ENCODE peak calls at places on chromosomes 4 and X, in five cellular contexts. H is WTC11, E is tibial nerve, V is transverse colon, N is A673. U is an unnamed sample.

GRCh38 chr4:8015512-8015911 is 75.9 kb upstream of the AFAP1 start:
- DNase-seq in H (no peak), N (peak; percentile 53), V (no peak), E (no peak), U (no peak)

GRCh38 chrX:131958724-131959123 is 64.4 kb upstream of the STK26 start:
- DNase-seq in H (no peak), E (no peak), N (no peak), V (no peak), U (no peak)

GRCh38 chr4:173212379-173212778 is 43.8 kb downstream of the GALNT7 start:
- DNase-seq in N (no peak), E (no peak), V (no peak), H (no peak), U (no peak)

GRCh38 chr4:6371271-6371670 is 101.1 kb downstream of the PPP2R2C start:
- DNase-seq in E (no peak), N (no peak), V (no peak), H (no peak), U (no peak)

GRCh38 chrX:14717949-14718348 is 154.9 kb downstream of the FANCB start:
- DNase-seq in N (no peak), V (no peak), H (no peak), E (no peak), U (no peak)

GRCh38 chr4:25991296-25991695 is 77.3 kb downstream of the SMIM20 start:
- DNase-seq in N (no peak), E (no peak), V (no peak), H (no peak), U (no peak)

GRCh38 chrX:14872851-14873675 is at the start of the genes FANCB and MOSPD2:
- DNase-seq in H (peak; percentile 94), E (peak; percentile 80), N (peak; percentile 96), V (peak; percentile 95), U (peak; percentile 52)

GRCh38 chrX:150364347-150365050 is 1.4 kb downstream of the MAMLD1 start:
- DNase-seq in E (peak; percentile 14), V (peak; percentile 21), N (peak; percentile 30), H (peak; percentile 13), U (no peak)

GRCh38 chrX:103919336-103919682 is 43.1 kb upstream of the TMSB15B start:
- DNase-seq in H (no peak), E (no peak), V (peak; percentile 17), N (peak; percentile 35), U (no peak)

GRCh38 chr4:104393649-104394048 is 101.0 kb downstream of the CXXC4 start:
- DNase-seq in E (no peak), H (no peak), N (peak; percentile 15), V (no peak), U (no peak)

GRCh38 chr4:184250795-184251679 is 33.4 kb upstream of the ENPP6 start:
- DNase-seq in H (no peak), E (no peak), N (peak; percentile 87), V (no peak), U (no peak)

GRCh38 chrX:41799661-41800060 is 75.7 kb downstream of the GPR82 start:
- DNase-seq in E (no peak), N (no peak), V (no peak), H (no peak), U (no peak)

GRCh38 chrX:41808042-41808441 is 84.1 kb downstream of the GPR82 start:
- DNase-seq in H (no peak), V (no peak), E (no peak), N (no peak), U (no peak)

DNA sequence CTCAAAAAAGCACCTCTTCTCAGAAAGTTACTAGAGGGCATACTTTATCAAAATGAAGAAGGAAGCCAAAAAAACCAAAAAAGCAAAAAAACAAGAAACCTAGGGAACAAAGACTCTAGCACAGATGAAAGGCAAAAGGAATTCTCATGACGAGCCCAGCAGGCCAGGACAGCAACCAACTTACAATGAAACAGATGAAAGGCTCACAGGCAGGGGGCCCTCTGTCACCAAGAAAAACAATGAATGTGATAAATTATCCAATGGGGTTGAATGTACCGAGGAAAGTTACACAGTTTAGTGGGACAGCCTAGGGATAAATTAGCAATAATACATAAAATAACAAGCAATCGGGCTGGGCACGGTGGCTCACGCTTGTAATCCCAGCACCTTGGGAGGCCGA is 79.0 kb downstream of the GPR82 start:
- DNase-seq in N (peak; percentile 15), E (no peak), H (peak; percentile 14), V (no peak), U (no peak)
- TF ChIP-seq CTCF in N (peak; percentile 10), E (no peak), H (no peak), V (no peak), U (no peak)

GRCh38 chr4:87033902-87034301 is 99.1 kb downstream of the AFF1 start:
- DNase-seq in N (no peak), V (no peak), H (peak; percentile 34), E (no peak), U (no peak)
- TF ChIP-seq CTCF in N (no peak), V (no peak), H (no peak), E (no peak), U (no peak)

GRCh38 chr4:95363966-95364365 is 184.8 kb downstream of the UNC5C start:
- DNase-seq in N (no peak), H (no peak), E (no peak), V (no peak), U (no peak)

GRCh38 chr4:95362066-95362465 is 186.7 kb downstream of the UNC5C start:
- DNase-seq in H (no peak), V (no peak), E (no peak), N (no peak), U (no peak)

GRCh38 chr4:95361696-95361965 is 187.1 kb downstream of the UNC5C start:
- DNase-seq in E (no peak), H (no peak), N (no peak), V (no peak), U (no peak)

GRCh38 chr4:95363579-95363965 is 185.2 kb downstream of the UNC5C start:
- DNase-seq in H (no peak), E (no peak), V (no peak), N (no peak), U (no peak)

DNA sequence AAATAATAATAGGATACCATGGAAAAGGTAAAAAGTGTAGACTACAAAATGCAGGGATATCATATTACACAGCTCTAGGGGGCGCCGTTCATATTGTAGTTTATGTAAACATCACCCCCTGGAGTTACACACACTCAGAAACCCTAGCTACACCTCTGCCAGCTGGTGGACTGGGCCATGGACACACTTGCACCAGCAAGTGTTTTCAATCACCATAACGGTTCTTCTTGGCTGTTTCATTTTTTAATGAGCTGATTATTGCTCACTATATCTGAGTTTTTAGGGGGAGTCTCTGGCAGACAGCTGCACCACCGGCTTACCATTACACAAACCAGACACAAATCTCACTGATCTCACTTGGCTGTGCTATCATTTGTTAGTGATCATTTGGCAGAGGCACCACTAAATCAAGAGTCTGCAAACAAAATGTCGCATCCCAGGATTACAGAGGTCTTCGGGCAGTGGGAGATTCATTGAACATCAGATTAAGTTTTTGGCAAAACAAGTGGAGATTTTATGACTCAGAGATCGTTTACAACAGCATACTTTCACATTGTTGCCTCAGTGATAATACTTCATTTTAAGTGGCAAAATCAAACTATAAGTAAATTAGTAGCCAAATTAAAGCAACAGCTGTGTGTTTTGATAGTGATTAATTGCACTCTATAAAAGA is 185.7 kb downstream of the UNC5C start:
- DNase-seq in H (peak; percentile 39), E (no peak), V (no peak), N (peak; percentile 32), U (no peak)
- TF ChIP-seq CTCF in H (no peak), E (no peak), V (no peak), N (peak; percentile 48), U (no peak)

DNA sequence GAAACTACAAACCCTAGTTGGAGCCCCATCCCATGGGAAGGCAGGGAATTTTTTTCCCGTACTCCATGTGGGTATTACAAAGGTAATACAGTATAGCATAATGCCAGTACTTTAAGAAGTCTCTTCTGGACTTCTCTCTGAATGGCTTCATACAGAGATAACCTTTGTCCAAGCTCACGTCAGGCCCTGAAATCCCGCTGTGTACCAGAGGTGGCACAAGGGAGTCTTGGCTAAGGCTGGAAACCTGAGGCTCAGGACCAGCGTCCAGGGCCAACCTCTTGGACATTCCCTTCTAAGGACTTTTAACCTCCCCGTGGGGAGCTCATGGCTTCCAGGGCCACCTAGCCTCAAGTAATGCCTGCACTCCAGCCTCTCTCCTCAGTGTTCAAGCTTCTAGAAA is 338.9 kb upstream of the FAM241A start:
- DNase-seq in N (no peak), V (no peak), E (no peak), H (peak; percentile 64), U (no peak)
- TF ChIP-seq CTCF in N (peak; percentile 9), V (no peak), E (no peak), H (peak; percentile 21), U (no peak)

GRCh38 chr4:75939890-75940691 is 722 bp downstream of the NAAA start:
- DNase-seq in H (peak; percentile 74), E (peak; percentile 54), V (peak; percentile 85), N (peak; percentile 53), U (peak; percentile 39)

GRCh38 chr4:75935628-75936027 is 5.2 kb downstream of the NAAA start:
- DNase-seq in H (no peak), E (no peak), N (no peak), V (no peak), U (no peak)

GRCh38 chr4:75940692-75941253 is at the start of gene NAAA:
- DNase-seq in E (peak; percentile 71), N (peak; percentile 41), H (peak; percentile 81), V (peak; percentile 93), U (peak; percentile 40)
- TF ChIP-seq CTCF in E (peak; percentile 51), N (no peak), H (no peak), V (peak; percentile 58), U (no peak)

GRCh38 chr4:122205687-122206086 is 53.6 kb downstream of the BLTP1 start:
- DNase-seq in N (no peak), V (no peak), E (no peak), H (no peak), U (no peak)
- TF ChIP-seq CTCF in N (no peak), V (no peak), E (no peak), H (no peak), U (no peak)

GRCh38 chr4:30380404-30380998 is 339.7 kb upstream of the PCDH7 start:
- DNase-seq in N (peak; percentile 77), H (peak; percentile 76), E (no peak), V (peak; percentile 28), U (no peak)
- TF ChIP-seq CTCF in N (peak; percentile 71), H (peak; percentile 82), E (no peak), V (peak; percentile 72), U (no peak)

DNA sequence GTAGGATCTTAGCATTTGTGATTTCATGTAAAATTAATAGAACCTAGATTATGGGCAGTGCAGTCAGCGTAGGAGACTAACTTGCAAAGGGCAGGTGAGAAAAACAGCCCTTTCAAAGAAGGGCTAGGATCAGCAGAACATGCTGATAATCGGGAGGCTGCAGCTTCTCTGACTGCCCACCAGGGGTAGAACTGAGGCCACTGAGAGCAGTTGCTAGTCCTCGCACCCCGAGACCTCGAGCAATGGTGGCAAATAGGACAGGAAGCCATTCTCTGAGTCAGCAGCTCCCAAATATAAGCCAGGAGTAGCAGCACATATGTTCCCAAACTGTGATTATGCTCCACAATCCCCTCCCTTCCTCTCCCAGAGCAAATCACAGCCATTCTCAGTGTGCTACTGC is 186.4 kb downstream of the MSL3 start:
- DNase-seq in N (peak; percentile 56), E (no peak), V (no peak), H (peak; percentile 58), U (no peak)
- TF ChIP-seq CTCF in N (peak; percentile 48), E (peak; percentile 9), V (no peak), H (no peak), U (no peak)